ENCODE peak calls at places on chromosomes 12 and 14, in eight cellular contexts. One of them, this sample, is unnamed.

GRCh38 chr14:100662850-100663527 is 63.7 kb upstream of the DLK1 start:
- DNase-seq in mammary epithelial cell: peak
- DNase-seq in AG10803: peak
- DNase-seq in GM12865: peak
- DNase-seq in bronchial epithelial cell: peak
- DNase-seq in cardiac fibroblast: peak
- DNase-seq in uterus: peak
- DNase-seq in OCI-LY7: peak
- DNase-seq in this sample: peak

GRCh38 chr14:51862171-51862838 is 1.9 kb downstream of the GNG2 start:
- DNase-seq in uterus: no peak
- DNase-seq in GM12865: peak
- DNase-seq in mammary epithelial cell: no peak
- DNase-seq in AG10803: no peak
- DNase-seq in cardiac fibroblast: no peak
- DNase-seq in bronchial epithelial cell: no peak
- DNase-seq in OCI-LY7: peak
- DNase-seq in this sample: no peak

GRCh38 chr14:74038015-74038859 is 19.1 kb downstream of the BBOF1 start:
- DNase-seq in OCI-LY7: peak
- DNase-seq in bronchial epithelial cell: peak
- DNase-seq in AG10803: peak
- DNase-seq in cardiac fibroblast: peak
- DNase-seq in GM12865: peak
- DNase-seq in mammary epithelial cell: peak
- DNase-seq in uterus: no peak
- DNase-seq in this sample: peak

GRCh38 chr14:91416744-91417133 is 881 bp downstream of the CCDC88C start:
- DNase-seq in mammary epithelial cell: no peak
- DNase-seq in AG10803: no peak
- DNase-seq in uterus: no peak
- DNase-seq in cardiac fibroblast: no peak
- DNase-seq in OCI-LY7: peak
- DNase-seq in bronchial epithelial cell: no peak
- DNase-seq in GM12865: peak
- DNase-seq in this sample: no peak

GRCh38 chr12:101824831-101825230 is 5.9 kb downstream of the GNPTAB start:
- DNase-seq in AG10803: no peak
- DNase-seq in cardiac fibroblast: no peak
- DNase-seq in GM12865: no peak
- DNase-seq in bronchial epithelial cell: no peak
- DNase-seq in OCI-LY7: no peak
- DNase-seq in mammary epithelial cell: no peak
- DNase-seq in uterus: no peak
- DNase-seq in this sample: no peak

GRCh38 chr12:94870511-94870910 is 133.0 kb downstream of the NDUFA12 start:
- DNase-seq in uterus: no peak
- DNase-seq in OCI-LY7: peak
- DNase-seq in AG10803: no peak
- DNase-seq in bronchial epithelial cell: no peak
- DNase-seq in mammary epithelial cell: no peak
- DNase-seq in GM12865: peak
- DNase-seq in cardiac fibroblast: no peak
- DNase-seq in this sample: no peak

GRCh38 chr14:60768602-60769001 is 34.0 kb downstream of the MNAT1 start:
- DNase-seq in OCI-LY7: no peak
- DNase-seq in mammary epithelial cell: no peak
- DNase-seq in GM12865: no peak
- DNase-seq in uterus: no peak
- DNase-seq in AG10803: no peak
- DNase-seq in cardiac fibroblast: no peak
- DNase-seq in bronchial epithelial cell: peak
- DNase-seq in this sample: peak

GRCh38 chr12:3896851-3897351 is 23.7 kb upstream of the PARP11 start:
- DNase-seq in bronchial epithelial cell: peak
- DNase-seq in GM12865: no peak
- DNase-seq in OCI-LY7: no peak
- DNase-seq in mammary epithelial cell: peak
- DNase-seq in AG10803: peak
- DNase-seq in cardiac fibroblast: peak
- DNase-seq in uterus: no peak
- DNase-seq in this sample: peak

GRCh38 chr14:93956514-93957332 is 19.6 kb downstream of the ASB2 start:
- DNase-seq in uterus: no peak
- DNase-seq in OCI-LY7: peak
- DNase-seq in bronchial epithelial cell: no peak
- DNase-seq in AG10803: no peak
- DNase-seq in cardiac fibroblast: no peak
- DNase-seq in mammary epithelial cell: no peak
- DNase-seq in GM12865: peak
- DNase-seq in this sample: no peak

GRCh38 chr12:25415004-25415403 is 138.1 kb downstream of the LMNTD1 start:
- DNase-seq in mammary epithelial cell: no peak
- DNase-seq in bronchial epithelial cell: no peak
- DNase-seq in OCI-LY7: no peak
- DNase-seq in AG10803: no peak
- DNase-seq in cardiac fibroblast: no peak
- DNase-seq in GM12865: no peak
- DNase-seq in uterus: no peak
- DNase-seq in this sample: no peak

GRCh38 chr12:106840217-106840616 is 65.7 kb downstream of the RIC8B start:
- DNase-seq in mammary epithelial cell: no peak
- DNase-seq in uterus: peak
- DNase-seq in cardiac fibroblast: peak
- DNase-seq in GM12865: no peak
- DNase-seq in OCI-LY7: no peak
- DNase-seq in bronchial epithelial cell: no peak
- DNase-seq in AG10803: peak
- DNase-seq in this sample: peak

GRCh38 chr12:2624543-2625266 is 170.1 kb upstream of the FKBP4 start:
- DNase-seq in mammary epithelial cell: peak
- DNase-seq in cardiac fibroblast: no peak
- DNase-seq in bronchial epithelial cell: peak
- DNase-seq in AG10803: no peak
- DNase-seq in OCI-LY7: peak
- DNase-seq in GM12865: peak
- DNase-seq in uterus: no peak
- DNase-seq in this sample: peak

GRCh38 chr12:59444932-59445331 is 150.9 kb upstream of the SLC16A7 start:
- DNase-seq in mammary epithelial cell: peak
- DNase-seq in cardiac fibroblast: peak
- DNase-seq in uterus: no peak
- DNase-seq in AG10803: peak
- DNase-seq in OCI-LY7: no peak
- DNase-seq in bronchial epithelial cell: peak
- DNase-seq in GM12865: peak
- DNase-seq in this sample: peak

GRCh38 chr12:31702047-31702446 is 26.8 kb downstream of the AMN1 start:
- DNase-seq in cardiac fibroblast: peak
- DNase-seq in AG10803: peak
- DNase-seq in GM12865: no peak
- DNase-seq in OCI-LY7: no peak
- DNase-seq in mammary epithelial cell: peak
- DNase-seq in uterus: no peak
- DNase-seq in bronchial epithelial cell: peak
- DNase-seq in this sample: peak

GRCh38 chr14:71803539-71804260 is 128.5 kb upstream of the RGS6 start:
- DNase-seq in OCI-LY7: peak
- DNase-seq in cardiac fibroblast: peak
- DNase-seq in GM12865: no peak
- DNase-seq in bronchial epithelial cell: peak
- DNase-seq in AG10803: peak
- DNase-seq in mammary epithelial cell: peak
- DNase-seq in uterus: no peak
- DNase-seq in this sample: peak

GRCh38 chr12:10293570-10294227 is 14.0 kb upstream of the KLRD1 start:
- DNase-seq in AG10803: no peak
- DNase-seq in mammary epithelial cell: no peak
- DNase-seq in uterus: no peak
- DNase-seq in OCI-LY7: peak
- DNase-seq in bronchial epithelial cell: no peak
- DNase-seq in GM12865: peak
- DNase-seq in cardiac fibroblast: no peak
- DNase-seq in this sample: no peak

GRCh38 chr14:94239416-94239815 is 53.7 kb downstream of the SERPINA10 start:
- DNase-seq in mammary epithelial cell: no peak
- DNase-seq in cardiac fibroblast: no peak
- DNase-seq in OCI-LY7: no peak
- DNase-seq in bronchial epithelial cell: no peak
- DNase-seq in uterus: no peak
- DNase-seq in AG10803: no peak
- DNase-seq in GM12865: no peak
- DNase-seq in this sample: no peak

GRCh38 chr12:10364839-10365681 is 24.8 kb downstream of the KLRK1 start:
- DNase-seq in bronchial epithelial cell: peak
- DNase-seq in uterus: peak
- DNase-seq in AG10803: peak
- DNase-seq in cardiac fibroblast: peak
- DNase-seq in OCI-LY7: peak
- DNase-seq in GM12865: peak
- DNase-seq in mammary epithelial cell: peak
- DNase-seq in this sample: peak

GRCh38 chr14:54881235-54881760 is 21.3 kb downstream of the GCH1 start:
- DNase-seq in mammary epithelial cell: peak
- DNase-seq in GM12865: peak
- DNase-seq in uterus: no peak
- DNase-seq in cardiac fibroblast: peak
- DNase-seq in bronchial epithelial cell: peak
- DNase-seq in OCI-LY7: peak
- DNase-seq in AG10803: peak
- DNase-seq in this sample: peak

GRCh38 chr14:35695072-35695471 is 114.0 kb downstream of the RALGAPA1 start:
- DNase-seq in OCI-LY7: no peak
- DNase-seq in mammary epithelial cell: no peak
- DNase-seq in AG10803: no peak
- DNase-seq in cardiac fibroblast: no peak
- DNase-seq in bronchial epithelial cell: no peak
- DNase-seq in GM12865: no peak
- DNase-seq in uterus: no peak
- DNase-seq in this sample: no peak

GRCh38 chr12:32821293-32822089 is 65.8 kb upstream of the YARS2 start:
- DNase-seq in OCI-LY7: no peak
- DNase-seq in bronchial epithelial cell: no peak
- DNase-seq in mammary epithelial cell: peak
- DNase-seq in AG10803: no peak
- DNase-seq in GM12865: no peak
- DNase-seq in cardiac fibroblast: peak
- DNase-seq in uterus: no peak
- DNase-seq in this sample: peak

GRCh38 chr12:32820376-32820931 is 64.8 kb upstream of the YARS2 start:
- DNase-seq in cardiac fibroblast: no peak
- DNase-seq in bronchial epithelial cell: no peak
- DNase-seq in uterus: no peak
- DNase-seq in GM12865: no peak
- DNase-seq in AG10803: no peak
- DNase-seq in mammary epithelial cell: no peak
- DNase-seq in OCI-LY7: no peak
- DNase-seq in this sample: no peak

GRCh38 chr12:32824596-32824995 is 68.9 kb upstream of the YARS2 start:
- DNase-seq in AG10803: no peak
- DNase-seq in GM12865: no peak
- DNase-seq in uterus: no peak
- DNase-seq in cardiac fibroblast: no peak
- DNase-seq in bronchial epithelial cell: no peak
- DNase-seq in OCI-LY7: no peak
- DNase-seq in mammary epithelial cell: no peak
- DNase-seq in this sample: no peak

GRCh38 chr12:32822344-32822743 is 66.6 kb upstream of the YARS2 start:
- DNase-seq in GM12865: no peak
- DNase-seq in cardiac fibroblast: no peak
- DNase-seq in AG10803: no peak
- DNase-seq in OCI-LY7: no peak
- DNase-seq in mammary epithelial cell: no peak
- DNase-seq in bronchial epithelial cell: no peak
- DNase-seq in uterus: no peak
- DNase-seq in this sample: peak

GRCh38 chr12:32819424-32819823 is 63.7 kb upstream of the YARS2 start:
- DNase-seq in OCI-LY7: no peak
- DNase-seq in mammary epithelial cell: no peak
- DNase-seq in cardiac fibroblast: no peak
- DNase-seq in uterus: no peak
- DNase-seq in GM12865: no peak
- DNase-seq in AG10803: no peak
- DNase-seq in bronchial epithelial cell: no peak
- DNase-seq in this sample: no peak
- H3K4me3 ChIP-seq in OCI-LY7: no peak
- H3K4me3 ChIP-seq in mammary epithelial cell: no peak
- H3K4me3 ChIP-seq in cardiac fibroblast: no peak
- H3K4me3 ChIP-seq in uterus: no peak
- H3K4me3 ChIP-seq in GM12865: no peak
- H3K4me3 ChIP-seq in AG10803: no peak
- H3K4me3 ChIP-seq in bronchial epithelial cell: no peak
- H3K4me3 ChIP-seq in this sample: no peak

GRCh38 chr14:86646688-86647687 is 1117.0 kb downstream of the FLRT2 start:
- DNase-seq in AG10803: peak
- DNase-seq in mammary epithelial cell: peak
- DNase-seq in cardiac fibroblast: peak
- DNase-seq in GM12865: peak
- DNase-seq in uterus: no peak
- DNase-seq in OCI-LY7: peak
- DNase-seq in bronchial epithelial cell: peak
- DNase-seq in this sample: peak
- TF ChIP-seq CTCF in AG10803: no peak
- TF ChIP-seq CTCF in mammary epithelial cell: peak
- TF ChIP-seq CTCF in cardiac fibroblast: no peak
- TF ChIP-seq CTCF in GM12865: peak
- TF ChIP-seq CTCF in uterus: no peak
- TF ChIP-seq CTCF in OCI-LY7: peak
- TF ChIP-seq CTCF in bronchial epithelial cell: no peak
- TF ChIP-seq CTCF in this sample: peak

DNA sequence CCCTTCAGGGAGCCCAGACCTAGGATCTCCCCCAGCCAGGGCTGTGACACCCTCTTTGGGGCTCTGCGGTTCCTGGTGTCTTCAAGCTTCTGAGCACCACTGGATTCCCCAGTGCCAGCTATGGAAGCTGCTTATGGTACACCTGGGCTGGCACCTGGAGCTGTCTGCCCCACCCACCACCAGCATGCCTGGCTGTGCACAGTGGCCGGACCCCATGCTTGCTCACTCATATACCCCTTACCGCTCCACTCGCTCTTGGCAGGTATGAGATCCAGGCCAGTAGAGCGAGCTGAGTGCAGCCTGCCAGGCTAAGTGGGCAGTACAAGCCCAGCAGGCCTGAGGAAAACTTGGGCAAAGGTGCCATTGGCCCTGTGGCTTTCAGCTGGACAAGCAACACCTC is 114.0 kb downstream of the DACT1 start:
- DNase-seq in mammary epithelial cell: no peak
- DNase-seq in bronchial epithelial cell: no peak
- DNase-seq in GM12865: no peak
- DNase-seq in OCI-LY7: no peak
- DNase-seq in AG10803: no peak
- DNase-seq in uterus: no peak
- DNase-seq in cardiac fibroblast: no peak
- DNase-seq in this sample: no peak
- H3K4me3 ChIP-seq in mammary epithelial cell: no peak
- H3K4me3 ChIP-seq in bronchial epithelial cell: no peak
- H3K4me3 ChIP-seq in GM12865: no peak
- H3K4me3 ChIP-seq in OCI-LY7: no peak
- H3K4me3 ChIP-seq in AG10803: no peak
- H3K4me3 ChIP-seq in uterus: no peak
- H3K4me3 ChIP-seq in cardiac fibroblast: no peak
- H3K4me3 ChIP-seq in this sample: no peak

GRCh38 chr12:38316391-38317129 is at the start of gene ALG10B:
- DNase-seq in AG10803: peak
- DNase-seq in bronchial epithelial cell: peak
- DNase-seq in uterus: peak
- DNase-seq in OCI-LY7: peak
- DNase-seq in GM12865: peak
- DNase-seq in mammary epithelial cell: peak
- DNase-seq in cardiac fibroblast: peak
- DNase-seq in this sample: peak
- TF ChIP-seq CTCF in AG10803: peak
- TF ChIP-seq CTCF in bronchial epithelial cell: peak
- TF ChIP-seq CTCF in uterus: peak
- TF ChIP-seq CTCF in OCI-LY7: peak
- TF ChIP-seq CTCF in GM12865: peak
- TF ChIP-seq CTCF in mammary epithelial cell: peak
- TF ChIP-seq CTCF in cardiac fibroblast: peak
- TF ChIP-seq CTCF in this sample: peak

This sample was measured in epithelial cell of esophagus.